ENCODE peak calls at places on chromosomes 16 and 17, in nine cellular contexts. D, H, U, X, B, P, F, I and Y are unnamed samples.
A peak's percentile ranks its signal among the peaks of the same experiment; 100 is the strongest.

GRCh38 chr16:77585852-77586251 is 136.5 kb upstream of the NUDT7 start:
- DNase-seq in D (no peak), H (no peak), U (no peak), X (no peak), B (peak; percentile 73), P (no peak), F (no peak), I (no peak), Y (no peak)

GRCh38 chr16:29653436-29653835 is 9.6 kb upstream of the SPN start:
- DNase-seq in D (no peak), H (no peak), U (no peak), X (peak; percentile 54), B (no peak), P (no peak), F (no peak), I (no peak), Y (no peak)

GRCh38 chr16:24537474-24538337 is 1.7 kb upstream of the RBBP6 start:
- DNase-seq in D (no peak), H (no peak), U (no peak), X (no peak), B (no peak), P (no peak), F (no peak), I (no peak), Y (no peak)

GRCh38 chr16:31125844-31126243 is 8.4 kb downstream of the KAT8 start:
- DNase-seq in D (no peak), H (no peak), U (no peak), X (no peak), B (no peak), P (no peak), F (no peak), I (no peak), Y (no peak)

GRCh38 chr17:2050871-2051387 is 4.0 kb upstream of the HIC1 start:
- DNase-seq in D (no peak), H (no peak), U (no peak), X (no peak), B (no peak), P (peak; percentile 45), F (no peak), I (no peak), Y (peak; percentile 84)

GRCh38 chr16:886084-886543 is 84.7 kb downstream of the LMF1 start:
- DNase-seq in D (no peak), H (no peak), U (no peak), X (no peak), B (no peak), P (peak; percentile 5), F (peak; percentile 28), I (peak; percentile 13), Y (peak; percentile 50)

GRCh38 chr17:2814499-2815341 is 18.5 kb downstream of the RAP1GAP2 start:
- DNase-seq in D (peak; percentile 96), H (no peak), U (no peak), X (peak; percentile 90), B (no peak), P (no peak), F (peak; percentile 72), I (no peak), Y (peak; percentile 84)

GRCh38 chr17:18187816-18188761 is 4.5 kb downstream of the ALKBH5 start:
- DNase-seq in D (no peak), H (no peak), U (no peak), X (no peak), B (no peak), P (peak; percentile 12), F (no peak), I (no peak), Y (no peak)

GRCh38 chr17:46940692-46941404 is 17.9 kb downstream of the GOSR2 start:
- DNase-seq in D (peak; percentile 67), H (peak; percentile 56), U (peak; percentile 88), X (peak; percentile 66), B (no peak), P (peak; percentile 69), F (peak; percentile 56), I (peak; percentile 64), Y (peak; percentile 75)

GRCh38 chr17:80132906-80133625 is 13.9 kb downstream of the EIF4A3 start:
- DNase-seq in D (no peak), H (no peak), U (no peak), X (no peak), B (no peak), P (no peak), F (no peak), I (no peak), Y (no peak)

GRCh38 chr17:80850817-80851216 is 140.8 kb upstream of the CHMP6 start:
- DNase-seq in D (no peak), H (no peak), U (no peak), X (no peak), B (no peak), P (peak; percentile 44), F (no peak), I (no peak), Y (no peak)

GRCh38 chr16:8958344-8958808 is 5.3 kb downstream of the USP7 start:
- DNase-seq in D (peak; percentile 30), H (no peak), U (no peak), X (peak; percentile 45), B (no peak), P (peak; percentile 40), F (no peak), I (no peak), Y (no peak)

GRCh38 chr17:49822829-49823228 is 25.0 kb downstream of the TAC4 start:
- DNase-seq in D (no peak), H (no peak), U (no peak), X (no peak), B (no peak), P (peak; percentile 84), F (no peak), I (no peak), Y (no peak)

GRCh38 chr17:64698725-64699124 is 36.6 kb upstream of the SMURF2 start:
- DNase-seq in D (no peak), H (no peak), U (no peak), X (no peak), B (no peak), P (peak; percentile 42), F (no peak), I (no peak), Y (no peak)

GRCh38 chr16:2250652-2251280 is 621 bp downstream of the ECI1 start:
- DNase-seq in D (peak; percentile 35), H (no peak), U (no peak), X (peak; percentile 35), B (no peak), P (no peak), F (no peak), I (no peak), Y (no peak)

GRCh38 chr16:80573700-80574120 is 32.9 kb downstream of the DYNLRB2 start:
- DNase-seq in D (no peak), H (no peak), U (no peak), X (no peak), B (no peak), P (no peak), F (no peak), I (no peak), Y (no peak)

GRCh38 chr17:42289863-42290165 is 1.5 kb downstream of the STAT5A start:
- DNase-seq in D (peak; percentile 43), H (no peak), U (no peak), X (peak; percentile 40), B (no peak), P (no peak), F (no peak), I (no peak), Y (peak; percentile 72)

GRCh38 chr16:47920709-47921108 is 235.1 kb downstream of the ABCC12 start:
- DNase-seq in D (no peak), H (no peak), U (no peak), X (no peak), B (no peak), P (no peak), F (no peak), I (no peak), Y (no peak)

GRCh38 chr17:17723354-17724261 is 42.4 kb downstream of the RAI1 start:
- DNase-seq in D (peak; percentile 20), H (no peak), U (peak; percentile 57), X (peak; percentile 21), B (no peak), P (peak; percentile 81), F (no peak), I (no peak), Y (no peak)

GRCh38 chr17:1002412-1002753 is 5.5 kb downstream of the TIMM22 start:
- DNase-seq in D (no peak), H (no peak), U (no peak), X (no peak), B (no peak), P (peak; percentile 84), F (no peak), I (no peak), Y (no peak)

GRCh38 chr16:2043296-2043979 is 4.2 kb downstream of the NTHL1 start:
- DNase-seq in D (no peak), H (no peak), U (no peak), X (no peak), B (no peak), P (no peak), F (no peak), I (no peak), Y (peak; percentile 85)

GRCh38 chr17:81428121-81428515 is 32.9 kb downstream of the BAHCC1 start:
- DNase-seq in D (no peak), H (no peak), U (no peak), X (no peak), B (no peak), P (no peak), F (no peak), I (peak; percentile 54), Y (no peak)

GRCh38 chr16:75266738-75267630 is 15.6 kb upstream of the BCAR1 start:
- DNase-seq in D (no peak), H (no peak), U (no peak), X (no peak), B (no peak), P (no peak), F (peak; percentile 45), I (peak; percentile 40), Y (no peak)

GRCh38 chr17:74072340-74072739 is 131.1 kb upstream of the RPL38 start:
- DNase-seq in D (no peak), H (no peak), U (no peak), X (no peak), B (no peak), P (no peak), F (no peak), I (no peak), Y (no peak)

GRCh38 chr17:66255112-66255511 is 25.9 kb upstream of the APOH start:
- DNase-seq in D (peak; percentile 23), H (peak; percentile 23), U (no peak), X (no peak), B (peak; percentile 21), P (peak; percentile 89), F (no peak), I (no peak), Y (no peak)

GRCh38 chr16:3645504-3646347 is 8.8 kb upstream of the DNASE1 start:
- DNase-seq in D (no peak), H (peak; percentile 68), U (peak; percentile 76), X (no peak), B (no peak), P (peak; percentile 76), F (no peak), I (no peak), Y (no peak)

GRCh38 chr17:47204722-47205418 is 4.3 kb upstream of the MYL4 start:
- DNase-seq in D (peak; percentile 49), H (no peak), U (no peak), X (peak; percentile 58), B (no peak), P (peak; percentile 43), F (no peak), I (peak; percentile 44), Y (no peak)